ENCODE peak calls at places on chromosomes 7 and 10, in eight cellular contexts. W is tibial nerve, G is HepG2, X is SK-N-SH, Q is transverse colon, A is H1, N is A549, V is esophagus muscularis mucosa. E is an unnamed sample. For H3K4me1, the result is how much of the 10 kb centered on the place peaks cover.

GRCh38 chr10:124946945-124947344 is 5.0 kb downstream of the ZRANB1 start:
- DNase-seq in W (no peak), G (no peak), X (no peak), Q (no peak), A (no peak), N (no peak), V (no peak), E (no peak)

GRCh38 chr7:140079121-140079536 is 16.4 kb upstream of the PARP12 start:
- DNase-seq in W (no peak), G (peak), X (peak), Q (no peak), A (peak), N (peak), V (no peak), E (no peak)

GRCh38 chr10:273088-273487 is 137.8 kb downstream of the ZMYND11 start:
- DNase-seq in W (no peak), G (no peak), X (no peak), Q (no peak), A (no peak), N (no peak), V (no peak), E (no peak)

GRCh38 chr10:118961401-118961800 is 68.1 kb upstream of the NANOS1 start:
- DNase-seq in W (no peak), G (no peak), X (no peak), Q (no peak), A (no peak), N (no peak), V (no peak), E (no peak)

GRCh38 chr7:44284216-44284615 is 41.2 kb downstream of the CAMK2B start:
- DNase-seq in W (peak), G (no peak), X (peak), Q (peak), A (peak), N (no peak), V (no peak), E (peak)

GRCh38 chr7:55193245-55193644 is 171.9 kb upstream of the LANCL2 start:
- DNase-seq in W (no peak), G (no peak), X (peak), Q (no peak), A (peak), N (no peak), V (no peak), E (no peak)

GRCh38 chr7:31882187-31882586 is 188.0 kb downstream of the PDE1C start:
- DNase-seq in W (no peak), G (no peak), X (no peak), Q (no peak), A (no peak), N (no peak), V (no peak), E (no peak)

GRCh38 chr10:132010484-132010883 is 28.8 kb upstream of the BNIP3 start:
- DNase-seq in W (no peak), G (no peak), X (no peak), Q (no peak), A (no peak), N (no peak), V (no peak), E (no peak)

GRCh38 chr7:151801782-151802468 is 75.0 kb downstream of the PRKAG2 start:
- DNase-seq in W (no peak), G (peak), X (no peak), Q (peak), A (no peak), N (no peak), V (no peak), E (no peak)

GRCh38 chr10:120744040-120744439 is 107.1 kb upstream of the WDR11 start:
- DNase-seq in W (no peak), G (no peak), X (no peak), Q (no peak), A (no peak), N (no peak), V (no peak), E (no peak)

GRCh38 chr10:115572740-115573455 is 479.7 kb downstream of the ATRNL1 start:
- DNase-seq in W (no peak), G (no peak), X (peak), Q (no peak), A (peak), N (peak), V (no peak), E (no peak)

GRCh38 chr10:18610517-18610916 is 40.9 kb downstream of the NSUN6 start:
- DNase-seq in W (no peak), G (peak), X (peak), Q (peak), A (no peak), N (peak), V (no peak), E (no peak)

GRCh38 chr7:91436655-91437054 is 172.4 kb downstream of the FZD1 start:
- DNase-seq in W (no peak), G (no peak), X (no peak), Q (no peak), A (no peak), N (no peak), V (no peak), E (no peak)

GRCh38 chr7:76512941-76513816 is 2.8 kb downstream of the UPK3B start:
- DNase-seq in W (no peak), G (peak), X (peak), Q (no peak), A (peak), N (peak), V (no peak), E (peak)

GRCh38 chr10:102610499-102610898 is 33.8 kb upstream of the TRIM8 start:
- DNase-seq in W (no peak), G (no peak), X (no peak), Q (no peak), A (no peak), N (no peak), V (no peak), E (no peak)

GRCh38 chr7:17408904-17409290 is 110.4 kb downstream of the AHR start:
- DNase-seq in W (no peak), G (no peak), X (no peak), Q (no peak), A (no peak), N (no peak), V (no peak), E (no peak)

GRCh38 chr7:33973235-33974015 is 68.1 kb downstream of the BMPER start:
- DNase-seq in W (no peak), G (no peak), X (no peak), Q (no peak), A (no peak), N (no peak), V (peak), E (no peak)

GRCh38 chr7:29975564-29975963 is 14.0 kb downstream of the SCRN1 start:
- DNase-seq in W (no peak), G (no peak), X (no peak), Q (no peak), A (no peak), N (no peak), V (no peak), E (no peak)

GRCh38 chr7:29565186-29565540 is 1.5 kb downstream of the PRR15 start:
- DNase-seq in W (no peak), G (no peak), X (peak), Q (no peak), A (no peak), N (no peak), V (no peak), E (no peak)

GRCh38 chr7:105638942-105639495 is 57.7 kb upstream of the EFCAB10 start:
- DNase-seq in W (no peak), G (no peak), X (no peak), Q (peak), A (peak), N (no peak), V (no peak), E (no peak)

GRCh38 chr10:83983578-83984255 is 155.6 kb upstream of the GHITM start:
- DNase-seq in W (no peak), G (peak), X (no peak), Q (no peak), A (no peak), N (no peak), V (no peak), E (no peak)

GRCh38 chr7:121449304-121449703 is 53.2 kb upstream of the FAM3C start:
- DNase-seq in W (no peak), G (no peak), X (peak), Q (no peak), A (no peak), N (no peak), V (no peak), E (no peak)

GRCh38 chr7:106623846-106624245 is 37.1 kb downstream of the CCDC71L start:
- DNase-seq in W (no peak), G (no peak), X (no peak), Q (no peak), A (no peak), N (peak), V (no peak), E (no peak)

GRCh38 chr7:131480384-131481315 is 75.8 kb downstream of the PODXL start:
- DNase-seq in W (no peak), G (peak), X (no peak), Q (no peak), A (no peak), N (peak), V (no peak), E (no peak)

GRCh38 chr10:70480254-70480861 is 1.8 kb downstream of the PALD1 start:
- DNase-seq in W (no peak), G (no peak), X (no peak), Q (peak), A (peak), N (no peak), V (no peak), E (no peak)

GRCh38 chr7:55499591-55499990 is 72.7 kb downstream of the VOPP1 start:
- DNase-seq in W (no peak), G (no peak), X (no peak), Q (no peak), A (no peak), N (no peak), V (no peak), E (no peak)

GRCh38 chr7:147547252-147547897 is 1043.2 kb upstream of the C7orf33 start:
- DNase-seq in W (no peak), G (peak), X (peak), Q (peak), A (peak), N (no peak), V (no peak), E (no peak)

GRCh38 chr10:44395396-44395795 is 10.5 kb upstream of the CXCL12 start:
- DNase-seq in W (no peak), G (no peak), X (no peak), Q (peak), A (no peak), N (no peak), V (no peak), E (no peak)

GRCh38 chr10:49398000-49398861 is 2.3 kb upstream of the DRGX start:
- DNase-seq in W (no peak), G (no peak), X (peak), Q (peak), A (peak), N (peak), V (no peak), E (peak)

GRCh38 chr7:43884209-43884608 is 14.9 kb upstream of the MRPS24 start:
- DNase-seq in W (no peak), G (no peak), X (no peak), Q (no peak), A (no peak), N (no peak), V (no peak), E (no peak)

DNA sequence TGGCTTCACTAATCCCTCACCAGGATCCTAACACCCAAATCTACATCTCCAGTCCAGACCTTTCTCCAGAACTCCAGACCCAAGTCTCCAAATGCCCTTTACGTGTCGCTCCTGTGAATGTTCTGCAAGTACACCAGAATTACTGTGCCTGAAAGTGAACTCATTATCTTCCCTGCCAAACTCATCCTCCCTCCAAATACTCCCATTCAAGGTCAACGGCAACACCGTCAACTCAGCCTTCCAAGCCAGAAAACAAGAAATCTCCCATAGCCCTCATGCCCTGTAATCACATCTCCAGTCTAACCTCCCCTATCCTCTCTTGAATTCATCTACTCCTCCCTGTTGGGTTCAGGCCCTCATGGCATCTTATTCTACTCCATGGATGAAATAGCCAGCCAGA is 12.3 kb downstream of the CREB3L2 start:
- DNase-seq in W (no peak), G (no peak), X (no peak), Q (no peak), A (no peak), N (no peak), V (no peak), E (no peak)
- H3K4me1 ChIP-seq in W (under half), G (half or more), X (half or more), Q (under half), A (under half), N (under half), V (half or more), E (half or more)

GRCh38 chr7:1867861-1868260 is 197.8 kb downstream of the ELFN1 start:
- DNase-seq in W (no peak), G (no peak), X (no peak), Q (no peak), A (no peak), N (no peak), V (no peak), E (no peak)
- TF ChIP-seq EP300 in W (no peak), G (no peak), X (no peak), Q (no peak), A (no peak), N (no peak), V (no peak), E (no peak)

DNA sequence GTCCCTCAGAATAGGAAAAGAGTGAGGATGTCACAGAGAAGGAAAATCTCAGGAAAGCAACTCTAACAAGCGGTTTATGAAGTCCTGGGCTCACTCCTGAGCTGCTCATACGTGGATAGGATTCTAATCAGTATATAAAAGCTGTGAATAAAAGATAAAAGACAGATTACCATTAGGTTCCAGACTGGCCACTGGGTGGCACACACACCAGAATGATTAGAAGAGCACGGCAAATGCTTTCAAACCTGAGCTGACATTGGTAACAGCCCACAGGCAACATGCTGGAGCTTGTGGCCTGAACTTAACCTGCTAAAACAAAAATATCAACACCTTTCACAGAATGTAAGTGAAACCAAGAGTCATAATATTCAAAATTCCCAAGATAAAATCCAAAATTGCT is 370.8 kb downstream of the GRID1 start:
- DNase-seq in W (no peak), G (peak), X (peak), Q (no peak), A (no peak), N (peak), V (peak), E (no peak)
- TF ChIP-seq CTCF in W (no peak), G (peak), X (no peak), Q (peak), A (peak), N (peak), V (no peak), E (no peak)

GRCh38 chr7:50684011-50684701 is 98.5 kb downstream of the GRB10 start:
- DNase-seq in W (no peak), G (no peak), X (no peak), Q (no peak), A (no peak), N (no peak), V (no peak), E (no peak)
- H3K4me1 ChIP-seq in W (under half), G (under half), X (under half), Q (under half), A (under half), N (under half), V (half or more), E (under half)

GRCh38 chr10:101052285-101052684 is 9.5 kb upstream of the KAZALD1 start:
- DNase-seq in W (no peak), G (no peak), X (no peak), Q (no peak), A (no peak), N (no peak), V (no peak), E (no peak)

GRCh38 chr10:101056365-101057151 is 5.2 kb upstream of the KAZALD1 start:
- DNase-seq in W (no peak), G (no peak), X (no peak), Q (no peak), A (no peak), N (no peak), V (no peak), E (no peak)

GRCh38 chr10:101054351-101054750 is 7.4 kb upstream of the KAZALD1 start:
- DNase-seq in W (no peak), G (no peak), X (no peak), Q (no peak), A (no peak), N (no peak), V (no peak), E (no peak)

GRCh38 chr10:101055416-101055815 is 6.4 kb upstream of the KAZALD1 start:
- DNase-seq in W (no peak), G (no peak), X (no peak), Q (no peak), A (no peak), N (no peak), V (no peak), E (no peak)

GRCh38 chr10:101053516-101053915 is 8.3 kb upstream of the KAZALD1 start:
- DNase-seq in W (no peak), G (no peak), X (no peak), Q (no peak), A (no peak), N (no peak), V (no peak), E (no peak)
- TF ChIP-seq EP300 in W (no peak), G (no peak), X (no peak), Q (no peak), A (no peak), N (no peak), V (no peak), E (no peak)